ENCODE peak calls at places on chromosomes 2 and 18, in five cellular contexts. A is A549, W is HEK293T, E is HepG2, V is K562. H is an unnamed sample.
A peak's percentile ranks its signal among the peaks of the same experiment; 100 is the strongest.

GRCh38 chr2:219125225-219125885 is 35.3 kb downstream of the NHEJ1 start:
- DNase-seq in W (no peak), A (peak; percentile 31), V (peak; percentile 70), E (peak; percentile 77), H (peak; percentile 88)

GRCh38 chr2:45774688-45775244 is 123.3 kb downstream of the PRKCE start:
- DNase-seq in A (no peak), V (no peak), W (no peak), E (no peak), H (no peak)

GRCh38 chr18:35289293-35290069 is 548 bp downstream of the ZSCAN30 start:
- DNase-seq in A (no peak), E (peak; percentile 4), V (peak; percentile 17), W (peak; percentile 55), H (peak; percentile 9)

GRCh38 chr2:181891258-181891965 is at the start of gene ITPRID2:
- DNase-seq in W (peak; percentile 91), V (peak; percentile 95), A (peak; percentile 69), E (peak; percentile 80), H (peak; percentile 89)

GRCh38 chr2:149686136-149686535 is 98.6 kb upstream of the MMADHC start:
- DNase-seq in W (no peak), A (no peak), V (no peak), E (no peak), H (no peak)

GRCh38 chr2:30273574-30273929 is 42.2 kb downstream of the LBH start:
- DNase-seq in V (no peak), E (no peak), W (no peak), A (peak; percentile 40), H (no peak)

GRCh38 chr18:62506495-62507143 is 16.2 kb upstream of the ZCCHC2 start:
- DNase-seq in A (no peak), V (no peak), E (no peak), W (no peak), H (no peak)

GRCh38 chr2:219041252-219041651 is at the start of gene CFAP65:
- DNase-seq in A (peak; percentile 53), W (no peak), V (peak; percentile 20), E (no peak), H (peak; percentile 58)

GRCh38 chr2:65292095-65292378 is 64.4 kb downstream of the ACTR2 start:
- DNase-seq in W (no peak), V (no peak), E (no peak), A (no peak), H (no peak)

GRCh38 chr2:525611-526010 is 151.6 kb downstream of the TMEM18 start:
- DNase-seq in W (no peak), A (no peak), E (no peak), V (no peak), H (no peak)

GRCh38 chr18:48545690-48546365 is 7.0 kb downstream of the CTIF start:
- DNase-seq in W (no peak), A (no peak), V (peak; percentile 44), E (no peak), H (peak; percentile 90)

DNA sequence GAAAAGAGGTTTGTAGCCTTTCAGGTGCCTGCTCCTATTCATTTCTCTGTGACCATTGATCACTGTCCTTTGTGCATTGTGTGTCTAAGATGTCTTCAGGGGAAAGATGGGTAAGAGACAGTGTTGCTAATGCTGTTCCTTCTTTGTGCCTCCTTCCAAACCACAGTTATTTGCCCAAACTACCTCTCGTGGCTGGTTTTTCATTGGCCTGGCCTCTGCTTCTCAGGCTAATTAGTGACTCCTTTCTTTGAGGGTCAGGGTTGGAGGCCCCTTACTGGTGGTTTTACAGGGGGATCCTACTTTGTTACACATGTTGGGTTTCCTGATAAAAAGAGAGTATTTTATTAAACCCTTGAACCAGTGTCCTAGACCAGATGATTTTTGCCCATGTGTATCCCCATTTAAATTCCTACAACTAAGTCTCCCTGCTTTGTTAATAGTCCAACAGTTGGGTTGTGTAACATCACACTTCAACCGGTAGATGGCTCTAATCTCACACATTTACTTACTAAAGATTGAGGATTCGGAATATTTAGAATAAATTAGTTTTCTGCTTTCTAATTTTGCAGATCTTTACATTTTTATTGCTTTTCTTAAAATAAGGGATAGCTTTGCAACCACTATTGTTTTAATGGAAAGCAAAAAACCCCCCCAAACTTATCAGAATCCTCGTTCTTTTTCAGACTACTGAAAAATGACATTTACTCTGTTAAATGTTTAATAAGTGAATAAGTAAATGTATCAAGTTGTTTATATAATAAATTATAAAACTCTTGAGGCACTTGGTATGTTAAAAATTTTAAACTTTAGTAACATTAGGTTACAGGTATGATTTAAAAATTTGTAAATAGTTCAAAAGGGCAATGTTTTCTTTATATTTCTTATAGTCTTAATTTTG is 2.4 kb downstream of the MARS2 start:
- DNase-seq in W (peak; percentile 23), V (no peak), E (peak; percentile 61), A (peak; percentile 25), H (peak; percentile 74)
- TF ChIP-seq BHLHE40 in W (no peak), V (no peak), E (no peak), A (no peak), H (no peak)

GRCh38 chr2:231934441-231935206 is 8.4 kb upstream of the NPPC start:
- DNase-seq in A (no peak), W (no peak), V (no peak), E (peak; percentile 52), H (no peak)

GRCh38 chr2:231935207-231935524 is 9.0 kb upstream of the NPPC start:
- DNase-seq in V (no peak), E (no peak), W (no peak), A (no peak), H (peak; percentile 49)

GRCh38 chr2:231937057-231937456 is 10.9 kb upstream of the NPPC start:
- DNase-seq in E (no peak), W (no peak), V (no peak), A (no peak), H (no peak)

GRCh38 chr2:231935815-231936214 is 9.6 kb upstream of the NPPC start:
- DNase-seq in E (no peak), W (no peak), A (no peak), V (no peak), H (no peak)

DNA sequence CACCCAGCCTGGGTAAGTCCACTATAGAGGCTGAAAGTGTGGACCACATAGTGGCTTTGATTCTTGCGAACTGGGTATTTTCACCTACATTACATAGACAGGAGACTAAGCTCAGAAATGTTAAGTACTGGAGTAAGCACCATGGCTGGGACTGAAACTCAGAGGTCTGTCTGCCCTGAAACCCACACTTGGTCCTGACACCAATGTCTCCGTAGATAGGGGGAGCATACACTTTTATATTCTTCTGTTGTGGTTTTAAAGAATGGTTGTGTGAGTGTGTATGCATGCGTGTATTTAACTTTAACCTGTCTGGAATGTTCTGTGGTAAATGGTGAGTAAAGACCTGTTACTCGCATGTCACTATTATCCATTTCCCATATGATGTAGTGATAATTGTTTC is 10.3 kb upstream of the NPPC start:
- DNase-seq in V (no peak), A (no peak), E (no peak), W (no peak), H (no peak)
- TF ChIP-seq BHLHE40 in V (no peak), A (no peak), E (no peak), W (no peak), H (no peak)

GRCh38 chr2:236997086-236997485 is 88.6 kb upstream of the COPS8 start:
- DNase-seq in A (no peak), V (no peak), W (no peak), E (no peak), H (no peak)
- TF ChIP-seq BHLHE40 in A (no peak), V (no peak), W (no peak), E (no peak), H (no peak)

GRCh38 chr2:33083671-33084387 is 137.1 kb downstream of the LTBP1 start:
- DNase-seq in E (no peak), A (no peak), V (no peak), W (no peak), H (no peak)
- TF ChIP-seq BHLHE40 in E (no peak), A (no peak), V (no peak), W (no peak), H (no peak)

H was measured in IMR-90.